ENCODE peak calls at places on chromosomes 6 and 20, in six cellular contexts. L, D, P, C, N and V are unnamed samples.
A peak's percentile ranks its signal among the peaks of the same experiment; 100 is the strongest.

GRCh38 chr6:109349419-109349987 is 32.8 kb downstream of the CD164 start:
- DNase-seq in C (peak; percentile 60), N (peak; percentile 74), P (no peak), D (no peak), L (peak; percentile 82), V (no peak)

GRCh38 chr6:9704989-9705388 is 709.9 kb downstream of the TFAP2A start:
- DNase-seq in N (peak; percentile 8), C (no peak), L (no peak), D (no peak), P (no peak), V (no peak)

GRCh38 chr6:1726341-1726763 is 116.6 kb downstream of the FOXC1 start:
- DNase-seq in N (no peak), D (no peak), C (no peak), L (no peak), P (no peak), V (no peak)

GRCh38 chr6:43719511-43719910 is 31.9 kb upstream of the MRPS18A start:
- DNase-seq in P (no peak), C (no peak), L (no peak), D (no peak), N (no peak), V (no peak)

GRCh38 chr6:13729891-13730290 is 18.3 kb upstream of the RANBP9 start:
- DNase-seq in N (peak; percentile 66), P (no peak), D (no peak), C (peak; percentile 78), L (no peak), V (no peak)

GRCh38 chr20:57004416-57004815 is 262.0 kb downstream of the BMP7 start:
- DNase-seq in P (no peak), N (no peak), L (no peak), D (no peak), C (no peak), V (no peak)

GRCh38 chr6:64083261-64083660 is 447.7 kb downstream of the PHF3 start:
- DNase-seq in P (no peak), C (no peak), L (no peak), D (no peak), N (no peak), V (no peak)

GRCh38 chr20:51452091-51452613 is 90.4 kb downstream of the NFATC2 start:
- DNase-seq in P (no peak), N (no peak), D (no peak), C (no peak), L (no peak), V (no peak)

GRCh38 chr6:104320896-104321295 is 538.8 kb downstream of the HACE1 start:
- DNase-seq in N (no peak), P (no peak), C (no peak), L (no peak), D (no peak), V (no peak)

GRCh38 chr6:144265390-144265789 is 19.7 kb upstream of the UTRN start:
- DNase-seq in N (peak; percentile 82), C (peak; percentile 86), D (no peak), P (no peak), L (peak; percentile 37), V (no peak)

GRCh38 chr20:11195899-11196558 is 522.2 kb upstream of the JAG1 start:
- DNase-seq in N (peak; percentile 55), P (no peak), L (no peak), D (no peak), C (peak; percentile 60), V (no peak)

GRCh38 chr6:163707385-163708355 is 293.2 kb downstream of the QKI start:
- DNase-seq in D (no peak), L (no peak), C (no peak), P (no peak), N (no peak), V (no peak)

DNA sequence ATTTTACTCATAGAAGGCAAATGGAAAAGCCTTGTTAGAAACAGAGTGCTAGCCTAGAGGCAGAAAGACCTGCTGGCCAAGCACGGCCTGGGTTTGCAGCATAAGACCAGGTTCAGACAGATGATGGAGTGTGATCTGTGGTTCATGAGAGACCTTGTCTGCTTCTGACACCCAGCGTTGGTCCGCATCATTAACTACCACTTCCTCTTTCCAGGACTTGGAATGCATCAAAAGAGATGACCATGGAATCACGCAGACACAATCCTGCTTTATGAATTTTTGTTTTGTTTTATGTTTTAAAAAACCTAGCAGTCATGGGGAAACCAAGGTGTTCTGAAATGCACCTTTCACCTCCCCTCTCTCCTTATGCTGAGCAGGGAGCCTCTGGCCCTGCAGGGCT is 76.8 kb upstream of the SYNDIG1 start:
- DNase-seq in N (no peak), D (no peak), C (no peak), P (no peak), L (no peak), V (no peak)
- H3K27ac ChIP-seq in N (no peak overlapping the region), D (no peak overlapping the region), C (no peak overlapping the region), P (no peak overlapping the region), L (no peak overlapping the region), V (no peak overlapping the region)

DNA sequence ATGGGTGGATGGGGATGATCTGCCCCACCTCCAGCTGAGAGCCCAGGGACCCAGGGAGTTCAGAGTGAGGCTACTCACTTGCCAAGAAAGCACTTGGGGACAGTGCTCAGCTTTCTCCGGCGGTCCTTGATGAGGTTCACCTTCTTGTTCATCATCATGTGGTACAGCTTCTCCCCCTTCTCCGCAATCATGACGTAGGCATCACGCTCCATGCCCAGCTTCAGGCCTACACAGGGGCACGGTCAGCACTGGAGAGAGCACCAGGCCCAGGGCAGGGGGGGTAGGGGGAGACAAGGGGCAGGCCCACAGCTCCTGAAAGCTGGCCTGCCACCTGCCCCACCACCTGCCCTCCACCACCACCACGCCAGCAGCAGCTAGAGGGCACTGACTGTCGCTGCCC is 139.2 kb downstream of the PREX1 start:
- DNase-seq in L (no peak), N (no peak), P (no peak), D (no peak), C (no peak), V (no peak)
- TF ChIP-seq CTCF in L (no peak), N (no peak), P (no peak), D (no peak), C (no peak), V (no peak)

DNA sequence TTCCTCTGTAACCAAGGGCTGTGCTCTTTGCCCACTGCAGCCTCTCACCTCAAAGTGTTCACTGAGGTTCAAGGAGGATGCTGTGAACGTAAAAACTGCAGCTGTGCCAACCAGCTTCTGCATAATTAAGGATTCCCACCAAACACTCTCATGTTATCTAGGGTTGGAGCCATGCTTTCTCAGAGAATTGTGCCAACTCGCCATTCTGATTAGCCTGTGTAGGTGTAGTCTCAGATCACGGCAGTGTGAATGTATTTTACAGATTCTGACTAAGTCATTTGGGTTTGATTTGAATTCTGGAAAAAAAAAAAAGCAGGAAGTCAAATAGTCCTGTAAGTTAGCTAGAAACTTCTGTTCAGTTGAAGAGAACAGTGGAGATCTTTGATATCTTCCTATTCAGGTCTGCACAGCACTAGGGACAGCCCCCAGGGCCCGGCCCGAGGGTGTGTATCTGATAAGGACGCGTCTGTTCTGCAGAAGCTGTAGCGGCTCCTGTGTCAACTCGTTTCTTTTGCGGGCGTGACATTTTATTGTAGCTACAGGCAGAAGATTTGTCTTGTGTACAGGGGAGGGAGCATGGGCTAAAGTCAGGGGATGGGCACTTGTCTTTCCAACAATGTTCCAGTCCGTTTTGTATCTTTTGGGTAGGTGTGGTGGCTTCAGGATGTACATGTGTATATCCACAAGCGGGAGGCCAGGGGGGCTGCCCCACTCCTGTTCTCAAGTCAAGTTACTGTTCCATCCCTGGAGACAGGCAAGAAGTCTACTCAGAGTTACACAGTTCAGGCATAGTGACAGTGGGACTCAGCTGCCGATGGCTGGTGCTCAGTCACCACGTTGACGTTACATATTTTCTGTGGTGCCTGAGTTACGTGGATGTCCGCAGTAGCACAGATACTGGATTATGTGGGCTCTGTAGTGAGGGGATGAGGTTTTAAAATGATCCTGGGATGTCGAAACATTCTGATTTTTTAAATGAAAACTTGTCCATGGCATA is 12.4 kb downstream of the IRF4 start:
- DNase-seq in D (no peak), C (no peak), N (no peak), L (no peak), P (peak; percentile 25), V (no peak)
- H3K27ac ChIP-seq in D (no peak overlapping the region), C (no peak overlapping the region), N (peak overlapping the region; percentile 45), L (no peak overlapping the region), P (no peak overlapping the region), V (no peak overlapping the region)

GRCh38 chr6:167279766-167280440 is 11.2 kb upstream of the UNC93A start:
- DNase-seq in P (no peak), N (no peak), D (no peak), L (no peak), C (no peak), V (no peak)
- TF ChIP-seq CTCF in P (no peak), N (no peak), D (no peak), L (no peak), C (no peak), V (no peak)

GRCh38 chr6:136549359-136550044 is 720 bp downstream of the MAP7 start:
- DNase-seq in N (peak; percentile 37), P (no peak), D (peak; percentile 48), L (peak; percentile 39), C (no peak), V (peak; percentile 65)

GRCh38 chr6:136551103-136551502 is 881 bp upstream of the MAP7 start:
- DNase-seq in L (peak; percentile 24), C (no peak), D (no peak), N (no peak), P (no peak), V (no peak)

GRCh38 chr6:136552054-136552453 is 1.8 kb upstream of the MAP7 start:
- DNase-seq in N (no peak), C (no peak), P (no peak), D (no peak), L (no peak), V (no peak)

GRCh38 chr6:136550045-136550329 is 235 bp downstream of the MAP7 start:
- DNase-seq in N (no peak), D (no peak), P (no peak), L (no peak), C (no peak), V (no peak)

DNA sequence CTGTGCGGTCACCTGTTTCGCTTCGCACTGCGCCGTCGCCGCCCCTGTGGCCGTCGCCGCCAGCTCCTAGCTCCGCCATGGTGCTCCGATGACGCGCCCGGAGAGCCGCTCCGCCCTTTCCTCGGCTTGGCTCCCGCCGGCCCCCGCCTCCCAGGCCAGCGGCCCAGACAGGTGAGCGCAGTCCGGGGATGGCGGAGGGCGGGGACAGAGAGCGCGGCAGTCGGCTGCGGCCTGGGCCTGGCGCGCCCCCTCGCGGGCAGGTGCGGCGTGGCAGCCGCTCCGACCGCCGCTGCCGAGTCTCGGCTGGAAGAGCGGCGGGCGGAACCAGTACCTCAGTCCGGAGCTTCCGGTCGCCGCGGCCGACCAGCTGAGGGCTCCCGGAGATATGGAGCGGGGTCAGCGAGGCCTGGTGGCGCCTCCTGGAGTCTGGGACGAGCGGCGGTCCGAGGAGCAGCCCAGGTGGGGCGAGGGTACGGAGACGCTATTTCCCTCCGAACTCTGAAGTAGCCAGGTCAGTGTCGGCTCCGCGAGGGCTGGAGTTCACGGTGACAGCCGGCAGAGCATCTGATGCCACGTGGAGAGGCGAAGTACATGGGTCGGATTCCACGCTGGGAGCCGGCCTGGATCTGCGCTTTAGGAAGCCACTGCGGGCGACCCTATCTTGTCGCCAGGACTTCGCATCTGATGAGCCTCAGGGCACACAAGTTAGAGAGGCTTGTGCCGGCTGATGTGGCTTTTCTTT is at the start of gene MAP7:
- DNase-seq in C (no peak), L (peak; percentile 96), N (peak; percentile 90), P (peak; percentile 40), D (peak; percentile 74), V (peak; percentile 63)
- H3K27ac ChIP-seq in C (no peak within 1 kb of the TSS), L (peak within 1 kb of the TSS; percentile 79), N (peak within 1 kb of the TSS; percentile 84), P (no peak within 1 kb of the TSS), D (peak within 1 kb of the TSS; percentile 76), V (no peak within 1 kb of the TSS)

DNA sequence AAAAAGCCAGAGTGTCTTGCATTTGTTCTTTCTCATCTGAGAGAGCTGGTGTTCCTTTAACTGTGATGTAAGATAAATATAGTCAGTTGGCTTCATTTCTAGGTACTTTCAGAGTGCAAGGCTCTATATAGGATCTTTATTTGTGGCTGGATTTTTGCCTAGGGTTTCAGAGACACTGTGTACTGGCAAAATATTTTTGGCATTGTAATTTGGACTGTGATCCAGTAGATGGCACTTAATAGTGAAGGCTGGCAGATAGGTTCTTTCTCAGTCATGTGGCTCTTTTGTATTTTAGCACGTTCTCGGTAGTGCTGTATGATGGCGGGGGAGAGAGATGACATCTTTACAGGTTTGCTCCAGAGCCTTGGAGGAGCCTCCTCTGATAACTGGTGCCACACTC is 26.8 kb upstream of the SLC35B3 start:
- DNase-seq in N (peak; percentile 49), D (no peak), P (no peak), L (no peak), C (no peak), V (no peak)
- TF ChIP-seq CTCF in N (peak; percentile 59), D (no peak), P (no peak), L (no peak), C (no peak), V (no peak)